ENCODE peak calls at places on chromosomes 12 and 14, in five cellular contexts. N is transverse colon, E is Peyer's patch, D is esophagus squamous epithelium, K is NB4. M is an unnamed sample.

GRCh38 chr14:80364274-80364673 is 153.0 kb upstream of the DIO2 start:
- DNase-seq in E (no peak), K (peak), N (no peak), D (no peak), M (no peak)

GRCh38 chr14:104891664-104892500 is 26.8 kb downstream of the CEP170B start:
- DNase-seq in N (no peak), E (peak), K (peak), D (no peak), M (no peak)

GRCh38 chr12:114671664-114672476 is 12.1 kb downstream of the TBX3 start:
- DNase-seq in E (no peak), K (no peak), N (no peak), D (no peak), M (no peak)

GRCh38 chr12:47776471-47777143 is 3.6 kb downstream of the SLC48A1 start:
- DNase-seq in K (peak), E (no peak), D (no peak), N (no peak), M (no peak)

GRCh38 chr14:36663404-36664321 is 2.0 kb downstream of the PAX9 start:
- DNase-seq in D (no peak), N (no peak), K (no peak), E (no peak), M (no peak)

GRCh38 chr14:57408037-57408436 is 17.7 kb downstream of the NAA30 start:
- DNase-seq in D (no peak), E (no peak), N (no peak), K (no peak), M (no peak)

GRCh38 chr14:53003776-53004175 is 52.9 kb upstream of the FERMT2 start:
- DNase-seq in D (no peak), K (no peak), N (no peak), E (no peak), M (no peak)

GRCh38 chr12:108129017-108129812 is at the start of gene WSCD2:
- DNase-seq in D (no peak), K (peak), N (peak), E (no peak), M (peak)

GRCh38 chr14:73227812-73228781 is 9.2 kb upstream of the PAPLN start:
- DNase-seq in N (peak), D (no peak), E (no peak), K (peak), M (peak)

GRCh38 chr12:27710592-27711311 is at the start of gene MRPS35:
- DNase-seq in K (peak), D (peak), E (peak), N (peak), M (peak)
- TF ChIP-seq POLR2A in K (peak), D (peak), E (peak), N (peak), M (no peak)

GRCh38 chr14:101478096-101478495 is 83.2 kb upstream of the DIO3 start:
- DNase-seq in K (no peak), N (no peak), E (peak), D (no peak), M (peak)

GRCh38 chr14:101475468-101476257 is 85.6 kb upstream of the DIO3 start:
- DNase-seq in K (peak), N (no peak), E (peak), D (no peak), M (peak)

GRCh38 chr14:101477648-101478047 is 83.6 kb upstream of the DIO3 start:
- DNase-seq in K (no peak), D (no peak), N (no peak), E (no peak), M (peak)

GRCh38 chr14:101476258-101476930 is 84.9 kb upstream of the DIO3 start:
- DNase-seq in D (no peak), E (peak), K (no peak), N (peak), M (peak)

DNA sequence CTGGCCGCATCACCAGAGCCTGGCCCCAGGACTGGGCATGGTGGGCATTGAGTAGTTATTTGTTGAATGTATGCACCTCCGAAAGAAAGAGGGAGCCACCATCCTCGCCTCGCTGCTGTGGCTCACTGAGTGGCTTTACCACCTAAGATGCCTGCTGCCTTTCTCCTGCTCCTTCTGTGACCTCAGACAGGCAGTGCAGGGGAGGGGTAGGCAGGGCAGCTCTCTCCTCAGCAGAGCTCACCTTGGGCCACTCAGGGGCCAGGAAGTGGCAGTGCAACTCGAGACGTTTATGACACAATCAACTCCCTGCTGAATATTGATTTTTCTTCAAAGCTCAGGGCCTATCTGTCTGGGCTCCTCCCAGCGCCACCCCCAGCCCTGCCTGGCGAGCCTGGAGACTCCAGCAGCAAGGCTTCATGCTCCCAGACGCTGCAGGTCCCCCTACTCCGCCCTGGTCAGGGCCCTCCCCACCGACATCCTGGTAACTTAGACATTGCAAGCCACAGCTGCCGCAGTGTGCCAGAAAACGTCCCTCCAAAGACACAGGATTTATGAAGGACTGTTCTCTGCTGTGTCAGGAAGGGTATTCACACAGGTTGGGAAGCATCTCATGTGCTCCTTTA is 84.3 kb upstream of the DIO3 start:
- DNase-seq in K (peak), E (peak), D (no peak), N (peak), M (peak)
- TF ChIP-seq POLR2A in K (no peak), E (no peak), D (no peak), N (no peak), M (no peak)

DNA sequence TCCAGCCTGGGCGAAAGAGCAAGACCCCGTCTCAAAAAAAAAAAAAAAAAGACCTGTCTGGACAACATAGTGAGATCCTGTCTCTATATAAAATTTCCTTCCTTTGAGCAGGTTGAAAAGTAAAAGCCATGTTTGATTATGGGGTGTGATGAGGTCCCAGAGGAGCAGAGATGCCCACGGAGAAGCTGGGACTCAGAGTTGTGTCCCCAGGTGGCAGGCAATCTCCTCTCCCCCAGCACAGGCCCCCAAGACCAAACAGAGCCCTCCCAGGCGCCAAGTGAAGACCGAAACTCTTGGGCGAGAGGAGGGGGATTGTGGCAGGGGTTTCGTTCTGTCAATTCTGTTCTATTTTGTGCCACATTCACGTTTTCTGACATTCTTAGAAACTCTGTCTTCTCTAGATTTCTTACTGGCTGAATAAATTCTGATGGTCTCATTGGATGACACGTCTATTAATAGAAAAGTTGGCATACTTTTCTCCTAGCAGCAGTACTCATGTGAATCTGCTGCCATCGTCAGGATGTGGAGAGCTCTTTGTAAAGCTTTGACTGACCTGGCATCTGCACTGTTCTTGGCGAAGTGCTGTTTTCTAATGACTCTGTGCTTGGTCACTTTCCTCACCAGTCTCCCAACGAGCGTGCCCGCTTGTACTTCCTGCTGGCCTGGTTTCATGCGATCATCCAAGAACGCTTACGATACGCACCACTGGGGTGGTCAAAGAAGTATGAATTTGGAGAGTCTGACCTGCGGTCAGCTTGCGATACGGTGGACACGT is 43.4 kb downstream of the HSP90AA1 start:
- DNase-seq in N (no peak), K (no peak), E (no peak), D (no peak), M (no peak)
- TF ChIP-seq POLR2A in N (no peak), K (no peak), E (no peak), D (no peak), M (no peak)

DNA sequence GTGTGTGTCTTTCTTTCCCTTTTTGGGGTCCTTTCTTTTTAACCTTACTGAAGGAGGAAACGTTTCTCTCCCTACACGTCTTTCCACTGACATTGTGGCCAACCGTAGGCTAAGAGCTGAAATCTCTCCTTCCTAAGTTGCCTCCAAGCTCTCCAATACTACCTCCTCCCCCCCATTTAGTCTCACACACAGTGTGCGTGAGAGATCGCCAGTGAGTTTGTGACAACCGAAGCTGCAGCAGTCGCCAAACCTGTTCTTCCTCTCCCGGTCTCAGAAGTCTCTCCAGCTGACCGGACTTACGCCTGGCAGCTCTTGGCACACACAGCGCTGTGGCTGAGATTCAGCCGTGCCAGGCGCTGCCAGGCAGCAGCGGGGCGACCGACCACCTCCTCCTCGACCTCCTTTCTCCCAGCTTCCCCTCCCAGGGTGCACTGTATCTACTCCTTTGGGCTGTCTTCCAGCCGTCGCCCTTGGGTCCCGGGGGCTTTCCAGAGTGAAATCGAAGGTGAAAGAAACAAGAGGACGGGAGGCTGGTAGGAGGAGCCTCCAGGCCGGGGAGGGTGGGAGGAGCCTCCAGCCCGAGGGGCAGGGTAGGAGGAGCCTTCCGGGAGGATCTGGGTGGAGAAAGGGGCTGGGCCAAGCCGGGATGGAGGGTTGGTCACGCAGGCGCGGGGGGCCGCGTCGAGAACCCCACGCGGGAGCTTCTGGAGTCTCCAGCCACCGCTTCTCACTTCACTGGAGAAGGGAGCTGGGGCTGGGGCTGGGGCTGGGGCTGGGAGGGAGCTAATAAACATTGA is at the start of gene TMTC2:
- DNase-seq in N (peak), D (peak), E (peak), K (peak), M (peak)
- TF ChIP-seq POLR2A in N (peak), D (peak), E (peak), K (peak), M (peak)

DNA sequence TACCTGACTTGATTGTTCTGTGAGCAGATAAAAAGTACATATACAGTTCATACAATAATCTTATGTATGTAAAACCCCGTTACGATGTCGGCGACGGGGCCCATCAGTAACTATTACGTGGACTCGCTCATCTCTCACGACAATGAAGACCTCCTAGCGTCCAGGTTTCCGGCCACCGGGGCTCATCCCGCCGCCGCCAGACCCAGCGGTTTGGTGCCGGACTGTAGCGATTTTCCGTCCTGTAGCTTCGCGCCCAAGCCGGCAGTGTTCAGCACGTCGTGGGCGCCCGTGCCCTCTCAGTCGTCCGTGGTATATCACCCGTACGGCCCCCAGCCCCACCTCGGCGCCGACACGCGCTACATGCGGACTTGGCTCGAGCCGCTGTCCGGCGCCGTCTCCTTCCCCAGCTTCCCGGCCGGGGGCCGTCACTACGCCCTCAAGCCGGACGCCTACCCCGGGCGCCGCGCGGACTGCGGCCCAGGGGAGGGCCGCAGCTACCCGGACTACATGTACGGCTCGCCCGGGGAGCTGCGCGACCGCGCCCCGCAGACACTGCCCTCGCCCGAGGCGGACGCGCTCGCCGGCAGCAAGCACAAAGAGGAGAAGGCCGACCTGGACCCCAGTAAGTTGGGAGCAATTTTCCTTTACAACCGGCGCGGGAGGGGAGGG is at the start of gene HOXC9:
- DNase-seq in E (peak), K (peak), D (no peak), N (no peak), M (no peak)
- TF ChIP-seq POLR2A in E (no peak), K (no peak), D (no peak), N (no peak), M (no peak)

GRCh38 chr14:93982684-93983007 is 6.3 kb upstream of the ASB2 start:
- DNase-seq in K (no peak), N (no peak), D (no peak), E (no peak), M (no peak)
- TF ChIP-seq POLR2A in K (no peak), N (no peak), D (no peak), E (no peak), M (no peak)

GRCh38 chr12:92030618-92031017 is 115.0 kb downstream of the BTG1 start:
- DNase-seq in K (peak), D (no peak), N (peak), E (no peak), M (peak)
- TF ChIP-seq POLR2A in K (no peak), D (peak), N (peak), E (peak), M (no peak)

GRCh38 chr12:121799175-121799841 is 4.5 kb upstream of the SETD1B start:
- DNase-seq in K (peak), N (peak), E (peak), D (no peak), M (peak)

GRCh38 chr12:121801601-121802484 is 2.0 kb upstream of the SETD1B start:
- DNase-seq in N (no peak), D (no peak), K (peak), E (no peak), M (no peak)

GRCh38 chr12:121800694-121801600 is 2.9 kb upstream of the SETD1B start:
- DNase-seq in N (peak), D (no peak), K (peak), E (peak), M (peak)

GRCh38 chr12:121798807-121799174 is 5.0 kb upstream of the SETD1B start:
- DNase-seq in D (no peak), E (no peak), K (no peak), N (peak), M (no peak)

GRCh38 chr12:121799842-121800693 is 3.7 kb upstream of the SETD1B start:
- DNase-seq in K (peak), N (peak), E (peak), D (peak), M (peak)
- TF ChIP-seq POLR2A in K (no peak), N (peak), E (peak), D (peak), M (no peak)

GRCh38 chr12:3752741-3753486 is at the start of gene CRACR2A:
- DNase-seq in K (peak), N (peak), D (no peak), E (peak), M (peak)
- TF ChIP-seq POLR2A in K (peak), N (peak), D (peak), E (peak), M (no peak)